ENCODE peak calls at places on chromosomes 11 and 22, in four cellular contexts. R, U, B and H are unnamed samples.
A peak's percentile ranks its signal among the peaks of the same experiment; 100 is the strongest.

GRCh38 chr22:50001388-50002231 is 11.0 kb downstream of the IL17REL start:
- DNase-seq in R (peak; percentile 9), U (no peak), B (no peak), H (no peak)

GRCh38 chr11:43784866-43785265 is 95.8 kb upstream of the ALKBH3 start:
- DNase-seq in R (no peak), U (no peak), B (no peak), H (no peak)

GRCh38 chr11:68471360-68472340 is 11.1 kb downstream of the PPP6R3 start:
- DNase-seq in R (peak; percentile 30), U (peak; percentile 73), B (no peak), H (peak; percentile 92)

GRCh38 chr11:10612217-10612862 is 43.9 kb upstream of the LYVE1 start:
- DNase-seq in R (no peak), U (no peak), B (no peak), H (no peak)

GRCh38 chr11:44823920-44824704 is 97.3 kb downstream of the TSPAN18 start:
- DNase-seq in R (no peak), U (no peak), B (no peak), H (no peak)

GRCh38 chr11:10938231-10938630 is 80.4 kb upstream of the ZBED5 start:
- DNase-seq in R (no peak), U (no peak), B (no peak), H (no peak)

GRCh38 chr11:91248199-91248807 is 976.3 kb upstream of the FAT3 start:
- DNase-seq in R (no peak), U (no peak), B (peak; percentile 8), H (no peak)

GRCh38 chr11:80362578-80362977 is 921.7 kb upstream of the TENM4 start:
- DNase-seq in R (no peak), U (no peak), B (no peak), H (no peak)